ENCODE peak calls at places on chromosomes 4 and X, in nine cellular contexts. One of them, this sample, is unnamed.
A peak's percentile ranks its signal among the peaks of the same experiment; 100 is the strongest.

GRCh38 chrX:153651540-153652079 is 4.6 kb downstream of the DUSP9 start:
- ATAC-seq in activated CD8-positive, alpha-beta T cell treated with anti-CD3 and anti-CD28 coated beads for 36 hours: no peak
- ATAC-seq in Panc1: peak; percentile 68
- ATAC-seq in right cardiac atrium: no peak
- ATAC-seq in activated naive CD4-positive, alpha-beta T cell treated with anti-CD3 and anti-CD28 coated beads, Interleukin-2, amount 50 U/mL, for 72 hours: peak; percentile 54
- ATAC-seq in left ventricle myocardium superior: no peak
- ATAC-seq in aorta: no peak
- ATAC-seq in left colon: no peak
- ATAC-seq in omental fat pad: no peak
- ATAC-seq in this sample: no peak

GRCh38 chr4:71446479-71447081 is 107.8 kb downstream of the SLC4A4 start:
- ATAC-seq in activated CD8-positive, alpha-beta T cell treated with anti-CD3 and anti-CD28 coated beads for 36 hours: no peak
- ATAC-seq in Panc1: no peak
- ATAC-seq in right cardiac atrium: no peak
- ATAC-seq in aorta: no peak
- ATAC-seq in left colon: no peak
- ATAC-seq in activated naive CD4-positive, alpha-beta T cell treated with anti-CD3 and anti-CD28 coated beads, Interleukin-2, amount 50 U/mL, for 72 hours: no peak
- ATAC-seq in left ventricle myocardium superior: peak; percentile 31
- ATAC-seq in omental fat pad: no peak
- ATAC-seq in this sample: no peak

GRCh38 chrX:151680805-151681204 is 14.5 kb upstream of the PRRG3 start:
- ATAC-seq in aorta: no peak
- ATAC-seq in Panc1: peak; percentile 96
- ATAC-seq in left colon: peak; percentile 64
- ATAC-seq in activated CD8-positive, alpha-beta T cell treated with anti-CD3 and anti-CD28 coated beads for 36 hours: peak; percentile 72
- ATAC-seq in left ventricle myocardium superior: peak; percentile 68
- ATAC-seq in right cardiac atrium: no peak
- ATAC-seq in omental fat pad: no peak
- ATAC-seq in activated naive CD4-positive, alpha-beta T cell treated with anti-CD3 and anti-CD28 coated beads, Interleukin-2, amount 50 U/mL, for 72 hours: peak; percentile 74
- ATAC-seq in this sample: peak; percentile 52

GRCh38 chrX:5595570-5595969 is 633.1 kb downstream of the NLGN4X start:
- ATAC-seq in activated CD8-positive, alpha-beta T cell treated with anti-CD3 and anti-CD28 coated beads for 36 hours: no peak
- ATAC-seq in right cardiac atrium: no peak
- ATAC-seq in Panc1: no peak
- ATAC-seq in aorta: no peak
- ATAC-seq in omental fat pad: no peak
- ATAC-seq in activated naive CD4-positive, alpha-beta T cell treated with anti-CD3 and anti-CD28 coated beads, Interleukin-2, amount 50 U/mL, for 72 hours: no peak
- ATAC-seq in left ventricle myocardium superior: no peak
- ATAC-seq in left colon: no peak
- ATAC-seq in this sample: no peak

GRCh38 chr4:52045028-52045427 is 6.1 kb upstream of the SPATA18 start:
- ATAC-seq in activated CD8-positive, alpha-beta T cell treated with anti-CD3 and anti-CD28 coated beads for 36 hours: no peak
- ATAC-seq in aorta: no peak
- ATAC-seq in left ventricle myocardium superior: no peak
- ATAC-seq in left colon: no peak
- ATAC-seq in omental fat pad: no peak
- ATAC-seq in Panc1: no peak
- ATAC-seq in activated naive CD4-positive, alpha-beta T cell treated with anti-CD3 and anti-CD28 coated beads, Interleukin-2, amount 50 U/mL, for 72 hours: no peak
- ATAC-seq in right cardiac atrium: no peak
- ATAC-seq in this sample: no peak

GRCh38 chrX:15298201-15298600 is 17.2 kb downstream of the ASB11 start:
- ATAC-seq in omental fat pad: no peak
- ATAC-seq in aorta: no peak
- ATAC-seq in activated CD8-positive, alpha-beta T cell treated with anti-CD3 and anti-CD28 coated beads for 36 hours: no peak
- ATAC-seq in right cardiac atrium: peak; percentile 48
- ATAC-seq in left colon: no peak
- ATAC-seq in activated naive CD4-positive, alpha-beta T cell treated with anti-CD3 and anti-CD28 coated beads, Interleukin-2, amount 50 U/mL, for 72 hours: no peak
- ATAC-seq in left ventricle myocardium superior: peak; percentile 20
- ATAC-seq in Panc1: no peak
- ATAC-seq in this sample: no peak

GRCh38 chr4:163679189-163679588 is 184.7 kb downstream of the TMA16 start:
- ATAC-seq in left ventricle myocardium superior: no peak
- ATAC-seq in activated naive CD4-positive, alpha-beta T cell treated with anti-CD3 and anti-CD28 coated beads, Interleukin-2, amount 50 U/mL, for 72 hours: no peak
- ATAC-seq in right cardiac atrium: no peak
- ATAC-seq in activated CD8-positive, alpha-beta T cell treated with anti-CD3 and anti-CD28 coated beads for 36 hours: no peak
- ATAC-seq in aorta: no peak
- ATAC-seq in omental fat pad: no peak
- ATAC-seq in Panc1: peak; percentile 77
- ATAC-seq in left colon: no peak
- ATAC-seq in this sample: no peak

GRCh38 chr4:145909773-145910172 is 28.9 kb downstream of the ZNF827 start:
- ATAC-seq in left colon: peak; percentile 83
- ATAC-seq in right cardiac atrium: peak; percentile 65
- ATAC-seq in activated CD8-positive, alpha-beta T cell treated with anti-CD3 and anti-CD28 coated beads for 36 hours: no peak
- ATAC-seq in omental fat pad: peak; percentile 41
- ATAC-seq in aorta: no peak
- ATAC-seq in activated naive CD4-positive, alpha-beta T cell treated with anti-CD3 and anti-CD28 coated beads, Interleukin-2, amount 50 U/mL, for 72 hours: no peak
- ATAC-seq in Panc1: peak; percentile 69
- ATAC-seq in left ventricle myocardium superior: peak; percentile 79
- ATAC-seq in this sample: no peak

GRCh38 chrX:67105758-67106116 is 438.1 kb upstream of the AR start:
- ATAC-seq in aorta: no peak
- ATAC-seq in left colon: no peak
- ATAC-seq in left ventricle myocardium superior: no peak
- ATAC-seq in Panc1: no peak
- ATAC-seq in right cardiac atrium: no peak
- ATAC-seq in activated CD8-positive, alpha-beta T cell treated with anti-CD3 and anti-CD28 coated beads for 36 hours: no peak
- ATAC-seq in activated naive CD4-positive, alpha-beta T cell treated with anti-CD3 and anti-CD28 coated beads, Interleukin-2, amount 50 U/mL, for 72 hours: no peak
- ATAC-seq in omental fat pad: no peak
- ATAC-seq in this sample: no peak

GRCh38 chr4:32752962-32753361 is 2032.8 kb downstream of the PCDH7 start:
- ATAC-seq in left colon: no peak
- ATAC-seq in omental fat pad: no peak
- ATAC-seq in activated naive CD4-positive, alpha-beta T cell treated with anti-CD3 and anti-CD28 coated beads, Interleukin-2, amount 50 U/mL, for 72 hours: no peak
- ATAC-seq in left ventricle myocardium superior: no peak
- ATAC-seq in activated CD8-positive, alpha-beta T cell treated with anti-CD3 and anti-CD28 coated beads for 36 hours: no peak
- ATAC-seq in aorta: no peak
- ATAC-seq in Panc1: no peak
- ATAC-seq in right cardiac atrium: no peak
- ATAC-seq in this sample: no peak

GRCh38 chrX:135505356-135505755 is 15.1 kb upstream of the INTS6L start:
- ATAC-seq in activated naive CD4-positive, alpha-beta T cell treated with anti-CD3 and anti-CD28 coated beads, Interleukin-2, amount 50 U/mL, for 72 hours: no peak
- ATAC-seq in Panc1: no peak
- ATAC-seq in left ventricle myocardium superior: no peak
- ATAC-seq in activated CD8-positive, alpha-beta T cell treated with anti-CD3 and anti-CD28 coated beads for 36 hours: no peak
- ATAC-seq in right cardiac atrium: no peak
- ATAC-seq in aorta: no peak
- ATAC-seq in omental fat pad: no peak
- ATAC-seq in left colon: no peak
- ATAC-seq in this sample: no peak

GRCh38 chr4:177155454-177155853 is 154.2 kb upstream of the NEIL3 start:
- ATAC-seq in left colon: no peak
- ATAC-seq in left ventricle myocardium superior: no peak
- ATAC-seq in omental fat pad: no peak
- ATAC-seq in activated naive CD4-positive, alpha-beta T cell treated with anti-CD3 and anti-CD28 coated beads, Interleukin-2, amount 50 U/mL, for 72 hours: no peak
- ATAC-seq in right cardiac atrium: no peak
- ATAC-seq in Panc1: no peak
- ATAC-seq in activated CD8-positive, alpha-beta T cell treated with anti-CD3 and anti-CD28 coated beads for 36 hours: no peak
- ATAC-seq in aorta: no peak
- ATAC-seq in this sample: no peak

GRCh38 chrX:134870419-134870818 is 120.4 kb upstream of the SMIM10 start:
- ATAC-seq in Panc1: no peak
- ATAC-seq in left colon: no peak
- ATAC-seq in aorta: no peak
- ATAC-seq in omental fat pad: no peak
- ATAC-seq in activated naive CD4-positive, alpha-beta T cell treated with anti-CD3 and anti-CD28 coated beads, Interleukin-2, amount 50 U/mL, for 72 hours: no peak
- ATAC-seq in right cardiac atrium: no peak
- ATAC-seq in left ventricle myocardium superior: no peak
- ATAC-seq in activated CD8-positive, alpha-beta T cell treated with anti-CD3 and anti-CD28 coated beads for 36 hours: no peak
- ATAC-seq in this sample: no peak

GRCh38 chr4:33802578-33802977 is 2441.7 kb downstream of the ARAP2 start:
- ATAC-seq in activated naive CD4-positive, alpha-beta T cell treated with anti-CD3 and anti-CD28 coated beads, Interleukin-2, amount 50 U/mL, for 72 hours: no peak
- ATAC-seq in right cardiac atrium: no peak
- ATAC-seq in left colon: no peak
- ATAC-seq in aorta: no peak
- ATAC-seq in left ventricle myocardium superior: no peak
- ATAC-seq in activated CD8-positive, alpha-beta T cell treated with anti-CD3 and anti-CD28 coated beads for 36 hours: no peak
- ATAC-seq in omental fat pad: no peak
- ATAC-seq in Panc1: no peak
- ATAC-seq in this sample: no peak

GRCh38 chrX:24282381-24283121 is 31.3 kb downstream of the SUPT20HL2 start:
- ATAC-seq in left colon: no peak
- ATAC-seq in right cardiac atrium: peak; percentile 48
- ATAC-seq in activated naive CD4-positive, alpha-beta T cell treated with anti-CD3 and anti-CD28 coated beads, Interleukin-2, amount 50 U/mL, for 72 hours: no peak
- ATAC-seq in left ventricle myocardium superior: peak; percentile 47
- ATAC-seq in activated CD8-positive, alpha-beta T cell treated with anti-CD3 and anti-CD28 coated beads for 36 hours: no peak
- ATAC-seq in Panc1: no peak
- ATAC-seq in omental fat pad: no peak
- ATAC-seq in aorta: peak; percentile 36
- ATAC-seq in this sample: no peak

GRCh38 chr4:158793021-158793420 is 24.2 kb downstream of the FNIP2 start:
- ATAC-seq in right cardiac atrium: no peak
- ATAC-seq in activated naive CD4-positive, alpha-beta T cell treated with anti-CD3 and anti-CD28 coated beads, Interleukin-2, amount 50 U/mL, for 72 hours: no peak
- ATAC-seq in left ventricle myocardium superior: no peak
- ATAC-seq in left colon: peak; percentile 37
- ATAC-seq in aorta: no peak
- ATAC-seq in Panc1: no peak
- ATAC-seq in activated CD8-positive, alpha-beta T cell treated with anti-CD3 and anti-CD28 coated beads for 36 hours: no peak
- ATAC-seq in omental fat pad: no peak
- ATAC-seq in this sample: no peak

GRCh38 chrX:120753413-120754251 is 122.0 kb downstream of the CT47B1 start:
- ATAC-seq in left ventricle myocardium superior: no peak
- ATAC-seq in left colon: no peak
- ATAC-seq in Panc1: no peak
- ATAC-seq in right cardiac atrium: no peak
- ATAC-seq in aorta: no peak
- ATAC-seq in activated CD8-positive, alpha-beta T cell treated with anti-CD3 and anti-CD28 coated beads for 36 hours: peak; percentile 76
- ATAC-seq in activated naive CD4-positive, alpha-beta T cell treated with anti-CD3 and anti-CD28 coated beads, Interleukin-2, amount 50 U/mL, for 72 hours: peak; percentile 85
- ATAC-seq in omental fat pad: no peak
- ATAC-seq in this sample: peak; percentile 74

GRCh38 chr4:78517050-78517652 is 34.4 kb upstream of the ANXA3 start:
- ATAC-seq in omental fat pad: no peak
- ATAC-seq in left colon: no peak
- ATAC-seq in Panc1: no peak
- ATAC-seq in aorta: no peak
- ATAC-seq in left ventricle myocardium superior: no peak
- ATAC-seq in right cardiac atrium: no peak
- ATAC-seq in activated naive CD4-positive, alpha-beta T cell treated with anti-CD3 and anti-CD28 coated beads, Interleukin-2, amount 50 U/mL, for 72 hours: no peak
- ATAC-seq in activated CD8-positive, alpha-beta T cell treated with anti-CD3 and anti-CD28 coated beads for 36 hours: no peak
- ATAC-seq in this sample: no peak

GRCh38 chr4:119971763-119972162 is 94.9 kb downstream of the MAD2L1 start:
- ATAC-seq in left ventricle myocardium superior: no peak
- ATAC-seq in aorta: no peak
- ATAC-seq in activated CD8-positive, alpha-beta T cell treated with anti-CD3 and anti-CD28 coated beads for 36 hours: no peak
- ATAC-seq in omental fat pad: no peak
- ATAC-seq in Panc1: no peak
- ATAC-seq in left colon: no peak
- ATAC-seq in activated naive CD4-positive, alpha-beta T cell treated with anti-CD3 and anti-CD28 coated beads, Interleukin-2, amount 50 U/mL, for 72 hours: no peak
- ATAC-seq in right cardiac atrium: no peak
- ATAC-seq in this sample: no peak

GRCh38 chr4:9594948-9595347 is 150.7 kb downstream of the DEFB131A start:
- ATAC-seq in activated CD8-positive, alpha-beta T cell treated with anti-CD3 and anti-CD28 coated beads for 36 hours: no peak
- ATAC-seq in omental fat pad: no peak
- ATAC-seq in left colon: peak; percentile 84
- ATAC-seq in activated naive CD4-positive, alpha-beta T cell treated with anti-CD3 and anti-CD28 coated beads, Interleukin-2, amount 50 U/mL, for 72 hours: no peak
- ATAC-seq in right cardiac atrium: no peak
- ATAC-seq in Panc1: no peak
- ATAC-seq in left ventricle myocardium superior: no peak
- ATAC-seq in aorta: no peak
- ATAC-seq in this sample: no peak

GRCh38 chr4:125749354-125749753 is 434.6 kb downstream of the FAT4 start:
- ATAC-seq in aorta: no peak
- ATAC-seq in left colon: no peak
- ATAC-seq in activated naive CD4-positive, alpha-beta T cell treated with anti-CD3 and anti-CD28 coated beads, Interleukin-2, amount 50 U/mL, for 72 hours: no peak
- ATAC-seq in Panc1: no peak
- ATAC-seq in left ventricle myocardium superior: no peak
- ATAC-seq in right cardiac atrium: no peak
- ATAC-seq in activated CD8-positive, alpha-beta T cell treated with anti-CD3 and anti-CD28 coated beads for 36 hours: no peak
- ATAC-seq in omental fat pad: no peak
- ATAC-seq in this sample: no peak

GRCh38 chr4:184450045-184450444 is 24.3 kb downstream of the IRF2 start:
- ATAC-seq in omental fat pad: peak; percentile 39
- ATAC-seq in activated CD8-positive, alpha-beta T cell treated with anti-CD3 and anti-CD28 coated beads for 36 hours: no peak
- ATAC-seq in left ventricle myocardium superior: peak; percentile 50
- ATAC-seq in aorta: peak; percentile 58
- ATAC-seq in right cardiac atrium: peak; percentile 50
- ATAC-seq in left colon: no peak
- ATAC-seq in Panc1: no peak
- ATAC-seq in activated naive CD4-positive, alpha-beta T cell treated with anti-CD3 and anti-CD28 coated beads, Interleukin-2, amount 50 U/mL, for 72 hours: no peak
- ATAC-seq in this sample: no peak

GRCh38 chr4:84573738-84574720 is 8.9 kb upstream of the CDS1 start:
- ATAC-seq in activated CD8-positive, alpha-beta T cell treated with anti-CD3 and anti-CD28 coated beads for 36 hours: peak; percentile 88
- ATAC-seq in aorta: no peak
- ATAC-seq in right cardiac atrium: no peak
- ATAC-seq in omental fat pad: no peak
- ATAC-seq in activated naive CD4-positive, alpha-beta T cell treated with anti-CD3 and anti-CD28 coated beads, Interleukin-2, amount 50 U/mL, for 72 hours: peak; percentile 96
- ATAC-seq in left colon: no peak
- ATAC-seq in Panc1: no peak
- ATAC-seq in left ventricle myocardium superior: no peak
- ATAC-seq in this sample: peak; percentile 84

GRCh38 chrX:42119076-42119475 is 195.7 kb upstream of the CASK start:
- ATAC-seq in aorta: no peak
- ATAC-seq in left colon: no peak
- ATAC-seq in Panc1: no peak
- ATAC-seq in activated naive CD4-positive, alpha-beta T cell treated with anti-CD3 and anti-CD28 coated beads, Interleukin-2, amount 50 U/mL, for 72 hours: no peak
- ATAC-seq in right cardiac atrium: peak; percentile 33
- ATAC-seq in left ventricle myocardium superior: no peak
- ATAC-seq in activated CD8-positive, alpha-beta T cell treated with anti-CD3 and anti-CD28 coated beads for 36 hours: no peak
- ATAC-seq in omental fat pad: no peak
- ATAC-seq in this sample: no peak

GRCh38 chr4:157222764-157223145 is 2.2 kb downstream of the GRIA2 start:
- ATAC-seq in aorta: peak; percentile 37
- ATAC-seq in activated CD8-positive, alpha-beta T cell treated with anti-CD3 and anti-CD28 coated beads for 36 hours: no peak
- ATAC-seq in left colon: no peak
- ATAC-seq in right cardiac atrium: no peak
- ATAC-seq in activated naive CD4-positive, alpha-beta T cell treated with anti-CD3 and anti-CD28 coated beads, Interleukin-2, amount 50 U/mL, for 72 hours: no peak
- ATAC-seq in left ventricle myocardium superior: no peak
- ATAC-seq in omental fat pad: no peak
- ATAC-seq in Panc1: no peak
- ATAC-seq in this sample: no peak

GRCh38 chr4:147037089-147037488 is 91.4 kb upstream of the TTC29 start:
- ATAC-seq in aorta: no peak
- ATAC-seq in left colon: no peak
- ATAC-seq in activated naive CD4-positive, alpha-beta T cell treated with anti-CD3 and anti-CD28 coated beads, Interleukin-2, amount 50 U/mL, for 72 hours: no peak
- ATAC-seq in omental fat pad: no peak
- ATAC-seq in left ventricle myocardium superior: peak; percentile 77
- ATAC-seq in right cardiac atrium: no peak
- ATAC-seq in Panc1: no peak
- ATAC-seq in activated CD8-positive, alpha-beta T cell treated with anti-CD3 and anti-CD28 coated beads for 36 hours: no peak
- ATAC-seq in this sample: no peak

GRCh38 chr4:3657917-3658913 is 108.0 kb upstream of the ADRA2C start:
- ATAC-seq in omental fat pad: no peak
- ATAC-seq in Panc1: no peak
- ATAC-seq in activated naive CD4-positive, alpha-beta T cell treated with anti-CD3 and anti-CD28 coated beads, Interleukin-2, amount 50 U/mL, for 72 hours: no peak
- ATAC-seq in right cardiac atrium: peak; percentile 53
- ATAC-seq in aorta: peak; percentile 81
- ATAC-seq in activated CD8-positive, alpha-beta T cell treated with anti-CD3 and anti-CD28 coated beads for 36 hours: no peak
- ATAC-seq in left ventricle myocardium superior: peak; percentile 44
- ATAC-seq in left colon: no peak
- ATAC-seq in this sample: no peak

GRCh38 chrX:15059488-15059887 is 186.3 kb downstream of the MOSPD2 start:
- ATAC-seq in right cardiac atrium: no peak
- ATAC-seq in omental fat pad: no peak
- ATAC-seq in Panc1: no peak
- ATAC-seq in left colon: no peak
- ATAC-seq in aorta: no peak
- ATAC-seq in activated naive CD4-positive, alpha-beta T cell treated with anti-CD3 and anti-CD28 coated beads, Interleukin-2, amount 50 U/mL, for 72 hours: no peak
- ATAC-seq in left ventricle myocardium superior: no peak
- ATAC-seq in activated CD8-positive, alpha-beta T cell treated with anti-CD3 and anti-CD28 coated beads for 36 hours: no peak
- ATAC-seq in this sample: no peak

GRCh38 chr4:186404562-186405134 is 138.7 kb downstream of the F11 start:
- ATAC-seq in activated CD8-positive, alpha-beta T cell treated with anti-CD3 and anti-CD28 coated beads for 36 hours: no peak
- ATAC-seq in Panc1: no peak
- ATAC-seq in activated naive CD4-positive, alpha-beta T cell treated with anti-CD3 and anti-CD28 coated beads, Interleukin-2, amount 50 U/mL, for 72 hours: no peak
- ATAC-seq in omental fat pad: no peak
- ATAC-seq in left colon: no peak
- ATAC-seq in left ventricle myocardium superior: no peak
- ATAC-seq in right cardiac atrium: no peak
- ATAC-seq in aorta: no peak
- ATAC-seq in this sample: no peak

GRCh38 chr4:27819261-27819660 is 958.6 kb downstream of the STIM2 start:
- ATAC-seq in aorta: no peak
- ATAC-seq in Panc1: no peak
- ATAC-seq in left ventricle myocardium superior: no peak
- ATAC-seq in omental fat pad: no peak
- ATAC-seq in activated naive CD4-positive, alpha-beta T cell treated with anti-CD3 and anti-CD28 coated beads, Interleukin-2, amount 50 U/mL, for 72 hours: no peak
- ATAC-seq in right cardiac atrium: no peak
- ATAC-seq in activated CD8-positive, alpha-beta T cell treated with anti-CD3 and anti-CD28 coated beads for 36 hours: no peak
- ATAC-seq in left colon: no peak
- ATAC-seq in this sample: no peak

GRCh38 chrX:10098235-10098819 is 58.4 kb upstream of the CLCN4 start:
- ATAC-seq in activated naive CD4-positive, alpha-beta T cell treated with anti-CD3 and anti-CD28 coated beads, Interleukin-2, amount 50 U/mL, for 72 hours: peak; percentile 72
- ATAC-seq in omental fat pad: no peak
- ATAC-seq in activated CD8-positive, alpha-beta T cell treated with anti-CD3 and anti-CD28 coated beads for 36 hours: peak; percentile 61
- ATAC-seq in left ventricle myocardium superior: no peak
- ATAC-seq in left colon: no peak
- ATAC-seq in aorta: no peak
- ATAC-seq in right cardiac atrium: no peak
- ATAC-seq in Panc1: no peak
- ATAC-seq in this sample: peak; percentile 65